ENCODE peak calls at places on chromosomes 12 and 14, in ten cellular contexts. H is endothelial cell; A is tibial artery; Z is stimulated activated CD8-positive, alpha-beta memory T cell treated with anti-CD3 and anti-CD28 coated beads, Interleukin-7, amount 100 ng/mL, for 1 hour; S is A172; J is GM04503; G is hepatic stellate cell; V is GM12865; N is NCI-H2081 treated with DMSO at 0.1 percent for 48 hours; M is caudate nucleus. O is an unnamed sample.
A peak's percentile ranks its signal among the peaks of the same experiment; 100 is the strongest.

GRCh38 chr14:54398028-54398368 is 1.2 kb downstream of the CDKN3 start:
- DNase-seq in H (no peak), A (no peak), Z (no peak), S (no peak), J (no peak), G (no peak), V (peak; percentile 17), N (no peak), M (no peak), O (no peak)

GRCh38 chr12:110330544-110330943 is 49.5 kb downstream of the ATP2A2 start:
- DNase-seq in H (no peak), A (no peak), Z (no peak), S (peak; percentile 3), J (no peak), G (no peak), V (no peak), N (no peak), M (no peak), O (no peak)

GRCh38 chr14:75784314-75784686 is 123.3 kb downstream of the TTLL5 start:
- DNase-seq in H (no peak), A (no peak), Z (no peak), S (no peak), J (no peak), G (no peak), V (no peak), N (no peak), M (no peak), O (no peak)

GRCh38 chr12:109085590-109085989 is 7.7 kb downstream of the ALKBH2 start:
- DNase-seq in H (no peak), A (no peak), Z (no peak), S (no peak), J (no peak), G (no peak), V (no peak), N (no peak), M (no peak), O (no peak)

GRCh38 chr14:100114109-100114765 is 45.2 kb downstream of the DEGS2 start:
- DNase-seq in H (no peak), A (no peak), Z (no peak), S (no peak), J (no peak), G (no peak), V (no peak), N (no peak), M (no peak), O (no peak)

GRCh38 chr14:90140298-90140955 is 78.6 kb downstream of the KCNK13 start:
- DNase-seq in H (no peak), A (no peak), Z (no peak), S (peak; percentile 75), J (no peak), G (no peak), V (no peak), N (no peak), M (no peak), O (no peak)

GRCh38 chr12:57133916-57134315 is 5.6 kb downstream of the LRP1 start:
- DNase-seq in H (no peak), A (no peak), Z (no peak), S (no peak), J (no peak), G (no peak), V (no peak), N (no peak), M (peak; percentile 45), O (no peak)

GRCh38 chr14:20998674-20999366 is at the start of gene SLC39A2:
- DNase-seq in H (no peak), A (peak; percentile 68), Z (no peak), S (peak; percentile 28), J (peak; percentile 60), G (peak; percentile 28), V (no peak), N (no peak), M (no peak), O (no peak)

GRCh38 chr12:4134434-4134762 is 139.2 kb upstream of the CCND2 start:
- DNase-seq in H (no peak), A (no peak), Z (no peak), S (no peak), J (no peak), G (no peak), V (no peak), N (no peak), M (no peak), O (no peak)

GRCh38 chr14:100150932-100151587 is 8.4 kb downstream of the DEGS2 start:
- DNase-seq in H (no peak), A (no peak), Z (no peak), S (no peak), J (no peak), G (no peak), V (no peak), N (no peak), M (no peak), O (no peak)

GRCh38 chr12:116397148-116397547 is 119.7 kb upstream of the MED13L start:
- DNase-seq in H (no peak), A (no peak), Z (no peak), S (peak; percentile 40), J (no peak), G (no peak), V (no peak), N (no peak), M (no peak), O (no peak)

GRCh38 chr14:64255756-64256155 is 38.4 kb downstream of the ESR2 start:
- DNase-seq in H (no peak), A (no peak), Z (no peak), S (no peak), J (no peak), G (no peak), V (no peak), N (no peak), M (no peak), O (no peak)

GRCh38 chr14:92553456-92553855 is 39.9 kb downstream of the RIN3 start:
- DNase-seq in H (peak; percentile 29), A (no peak), Z (no peak), S (peak; percentile 16), J (no peak), G (peak; percentile 66), V (peak; percentile 59), N (no peak), M (no peak), O (no peak)

GRCh38 chr14:80211143-80212024 is at the start of gene DIO2:
- DNase-seq in H (no peak), A (peak; percentile 60), Z (no peak), S (peak; percentile 48), J (peak; percentile 18), G (no peak), V (no peak), N (no peak), M (peak; percentile 47), O (peak; percentile 5)

O was measured in frontal cortex.